ENCODE peak calls at places on chromosome 4, in four cellular contexts. Z, M, C and W are unnamed samples.

GRCh38 chr4:82842593-82842992 is 44.0 kb upstream of the SCD5 start:
- DNase-seq in C (no peak), Z (no peak), M (peak), W (no peak)

GRCh38 chr4:106694232-106694631 is 325.7 kb upstream of the GIMD1 start:
- DNase-seq in M (no peak), C (no peak), Z (no peak), W (no peak)

GRCh38 chr4:105741548-105741947 is 33.0 kb downstream of the GSTCD start:
- DNase-seq in M (no peak), C (no peak), Z (no peak), W (no peak)

GRCh38 chr4:106208481-106209460 is 107.2 kb downstream of the TBCK start:
- DNase-seq in C (no peak), Z (no peak), M (no peak), W (no peak)

GRCh38 chr4:117560329-117560728 is 474.0 kb upstream of the NDST3 start:
- DNase-seq in C (no peak), Z (peak), M (peak), W (no peak)

GRCh38 chr4:168021666-168022065 is 70.7 kb upstream of the ANXA10 start:
- DNase-seq in M (no peak), Z (peak), C (no peak), W (no peak)

GRCh38 chr4:7929530-7929951 is 10.1 kb downstream of the AFAP1 start:
- DNase-seq in Z (no peak), M (no peak), C (no peak), W (no peak)

GRCh38 chr4:152258804-152259708 is 276.8 kb downstream of the FBXW7 start:
- DNase-seq in M (peak), Z (no peak), C (no peak), W (no peak)

GRCh38 chr4:176286728-176287127 is 17.7 kb upstream of the ASB5 start:
- DNase-seq in C (no peak), M (no peak), Z (no peak), W (no peak)

GRCh38 chr4:153684182-153685073 is at the start of gene TLR2:
- DNase-seq in Z (no peak), M (no peak), C (no peak), W (no peak)

GRCh38 chr4:124483043-124483906 is 229.3 kb downstream of the ANKRD50 start:
- DNase-seq in Z (no peak), M (no peak), C (no peak), W (no peak)

GRCh38 chr4:38387348-38387747 is 276.7 kb upstream of the KLF3 start:
- DNase-seq in C (no peak), Z (no peak), M (peak), W (no peak)

GRCh38 chr4:76690906-76691275 is 207.1 kb downstream of the SOWAHB start:
- DNase-seq in Z (no peak), M (no peak), C (no peak), W (no peak)

GRCh38 chr4:69497081-69497480 is 1.4 kb upstream of the UGT2B4 start:
- DNase-seq in C (no peak), M (peak), Z (peak), W (no peak)

GRCh38 chr4:181181331-181181730 is 1061.9 kb upstream of the TENM3 start:
- DNase-seq in C (no peak), M (no peak), Z (no peak), W (no peak)

GRCh38 chr4:78766650-78767049 is 9.5 kb upstream of the BMP2K start:
- DNase-seq in C (no peak), M (no peak), Z (no peak), W (no peak)

GRCh38 chr4:159103406-159104131 is 690 bp downstream of the RAPGEF2 start:
- DNase-seq in Z (no peak), C (no peak), M (no peak), W (peak)

GRCh38 chr4:38694330-38694729 is 30.3 kb downstream of the KLF3 start:
- DNase-seq in Z (no peak), C (no peak), M (no peak), W (no peak)

GRCh38 chr4:127782025-127782274 is 172 bp upstream of the HSPA4L start:
- DNase-seq in C (no peak), M (peak), Z (peak), W (peak)

GRCh38 chr4:189785257-189785656 is 155.4 kb upstream of the FRG1 start:
- DNase-seq in C (no peak), M (no peak), Z (no peak), W (no peak)

GRCh38 chr4:55216871-55217635 is 91.7 kb upstream of the KDR start:
- DNase-seq in C (no peak), M (no peak), Z (no peak), W (no peak)

GRCh38 chr4:3527914-3528876 is 4.0 kb downstream of the LRPAP1 start:
- DNase-seq in Z (no peak), M (no peak), C (no peak), W (no peak)

GRCh38 chr4:137267024-137267423 is 265.3 kb downstream of the PCDH18 start:
- DNase-seq in C (no peak), Z (peak), M (no peak), W (peak)

GRCh38 chr4:4394644-4395043 is 7.7 kb downstream of the NSG1 start:
- DNase-seq in M (no peak), C (no peak), Z (no peak), W (peak)

GRCh38 chr4:114597410-114598115 is 1.0 kb upstream of the UGT8 start:
- DNase-seq in M (no peak), C (no peak), Z (no peak), W (peak)

GRCh38 chr4:32192991-32193390 is 1472.8 kb downstream of the PCDH7 start:
- DNase-seq in C (no peak), M (no peak), Z (no peak), W (no peak)

GRCh38 chr4:163167333-163167626 is 590 bp upstream of the NAF1 start:
- DNase-seq in Z (no peak), C (no peak), M (no peak), W (no peak)

GRCh38 chr4:6239968-6240367 is 29.7 kb upstream of the WFS1 start:
- DNase-seq in M (no peak), Z (no peak), C (no peak), W (no peak)

GRCh38 chr4:103046416-103047290 is 27.1 kb upstream of the SLC9B1 start:
- DNase-seq in C (no peak), M (peak), Z (no peak), W (peak)

GRCh38 chr4:169239236-169239905 is 31.4 kb downstream of the SH3RF1 start:
- DNase-seq in Z (no peak), C (no peak), M (no peak), W (no peak)

GRCh38 chr4:138199568-138200235 is 42.4 kb downstream of the SLC7A11 start:
- DNase-seq in Z (no peak), M (no peak), C (no peak), W (no peak)

GRCh38 chr4:41538017-41538733 is at the start of gene LIMCH1:
- DNase-seq in C (no peak), Z (no peak), M (no peak), W (no peak)

GRCh38 chr4:56871357-56871993 is 36.2 kb upstream of the REST start:
- DNase-seq in C (no peak), Z (no peak), M (peak), W (no peak)

GRCh38 chr4:26055855-26056254 is 141.8 kb downstream of the SMIM20 start:
- DNase-seq in Z (no peak), C (no peak), M (no peak), W (no peak)

GRCh38 chr4:110620352-110621327 is 2.2 kb downstream of the PITX2 start:
- DNase-seq in M (no peak), C (no peak), Z (no peak), W (no peak)

GRCh38 chr4:173119818-173120217 is 48.8 kb upstream of the GALNT7 start:
- DNase-seq in C (no peak), Z (no peak), M (no peak), W (no peak)

GRCh38 chr4:144709159-144709558 is 63.2 kb downstream of the HHIP start:
- DNase-seq in Z (peak), C (no peak), M (peak), W (no peak)

GRCh38 chr4:93809773-93810172 is 18.8 kb upstream of the ATOH1 start:
- DNase-seq in C (no peak), Z (no peak), M (no peak), W (no peak)